ENCODE peak calls at places on chromosomes 12 and 14, in four cellular contexts. J is glutamatergic neuron, P is BJ, M is GM10248. L is an unnamed sample.

GRCh38 chr14:76091036-76091435 is 60.7 kb upstream of the GPATCH2L start:
- DNase-seq in J (no peak), P (no peak), M (peak; percentile 53), L (peak; percentile 62)

GRCh38 chr14:95413289-95414215 is 93.8 kb upstream of the CLMN start:
- DNase-seq in J (no peak), P (no peak), M (no peak), L (no peak)

GRCh38 chr14:62546862-62547474 is 498.3 kb downstream of the KCNH5 start:
- DNase-seq in J (no peak), P (no peak), M (no peak), L (no peak)

GRCh38 chr14:68884031-68885030 is 91.5 kb upstream of the ZFP36L1 start:
- DNase-seq in J (no peak), P (peak; percentile 25), M (no peak), L (no peak)

GRCh38 chr12:58833844-58834243 is 86.5 kb downstream of the LRIG3 start:
- DNase-seq in J (no peak), P (no peak), M (no peak), L (no peak)

GRCh38 chr14:57326253-57326652 is 57.5 kb downstream of the AP5M1 start:
- DNase-seq in J (no peak), P (no peak), M (peak; percentile 50), L (peak; percentile 48)

GRCh38 chr12:78038986-78039385 is 208.3 kb downstream of the NAV3 start:
- DNase-seq in J (no peak), P (no peak), M (no peak), L (no peak)

GRCh38 chr14:33699300-33699699 is 251.6 kb downstream of the EGLN3 start:
- DNase-seq in J (no peak), P (no peak), M (no peak), L (no peak)

GRCh38 chr12:39122562-39123204 is 217.3 kb upstream of the CPNE8 start:
- DNase-seq in J (no peak), P (no peak), M (no peak), L (no peak)

GRCh38 chr14:99654235-99655000 is 9.5 kb downstream of the HHIPL1 start:
- DNase-seq in J (no peak), P (peak; percentile 17), M (no peak), L (no peak)

GRCh38 chr14:21525995-21526671 is at the start of gene SALL2:
- DNase-seq in J (peak; percentile 91), P (no peak), M (peak; percentile 80), L (peak; percentile 86)

GRCh38 chr14:99531221-99532096 is 50.2 kb downstream of the CCNK start:
- DNase-seq in J (no peak), P (no peak), M (no peak), L (no peak)

GRCh38 chr14:36604757-36605505 is 22.5 kb upstream of the NKX2-8 start:
- DNase-seq in J (peak; percentile 49), P (peak; percentile 5), M (peak; percentile 54), L (peak; percentile 50)

GRCh38 chr12:14418526-14418925 is 53.0 kb downstream of the ATF7IP start:
- DNase-seq in J (no peak), P (no peak), M (no peak), L (no peak)